ENCODE peak calls at places on chromosomes 2 and 18, in ten cellular contexts. V is GM23338, Z is endothelial cell of umbilical vein, P is K562, L is breast epithelium, N is H1, U is spleen, M is HepG2, H is stomach, S is GM12878. G is an unnamed sample.

GRCh38 chr2:1051075-1051474 is 100.4 kb downstream of the SNTG2 start:
- DNase-seq in N (no peak), H (no peak), V (peak; percentile 82), U (no peak), L (no peak), M (peak; percentile 10), Z (no peak), P (no peak), S (no peak), G (no peak)

GRCh38 chr2:236619910-236620612 is 50.4 kb downstream of the ACKR3 start:
- DNase-seq in P (no peak), L (no peak), S (no peak), Z (no peak), U (no peak), H (no peak), V (no peak), M (no peak), N (no peak), G (no peak)

GRCh38 chr18:22829781-22830180 is 103.3 kb upstream of the RBBP8 start:
- DNase-seq in H (no peak), V (peak; percentile 14), M (no peak), S (no peak), Z (no peak), P (no peak), N (no peak), U (no peak), L (no peak), G (no peak)

GRCh38 chr18:3595282-3596273 is 145.6 kb downstream of the TGIF1 start:
- DNase-seq in S (peak; percentile 82), H (peak; percentile 43), P (peak; percentile 64), Z (peak; percentile 98), U (no peak), V (no peak), L (peak; percentile 45), M (peak; percentile 92), N (no peak), G (no peak)

GRCh38 chr18:74665905-74666304 is 68.2 kb downstream of the ZNF407 start:
- DNase-seq in M (no peak), Z (no peak), U (no peak), H (no peak), L (no peak), V (no peak), P (no peak), N (no peak), S (no peak), G (no peak)

GRCh38 chr18:669077-669476 is 11.6 kb downstream of the TYMS start:
- DNase-seq in M (no peak), Z (no peak), P (no peak), N (no peak), S (no peak), V (no peak), U (no peak), H (no peak), L (no peak), G (no peak)

GRCh38 chr2:220188031-220188430 is 560.6 kb downstream of the SLC4A3 start:
- DNase-seq in L (no peak), H (no peak), M (no peak), U (no peak), S (no peak), N (no peak), V (no peak), P (no peak), Z (no peak), G (no peak)

GRCh38 chr2:120682654-120683053 is 53.0 kb upstream of the GLI2 start:
- DNase-seq in N (no peak), V (no peak), U (peak; percentile 50), P (no peak), M (no peak), Z (no peak), L (no peak), H (no peak), S (no peak), G (peak; percentile 61)

GRCh38 chr18:12255626-12256026 is 1.5 kb downstream of the CIDEA start:
- DNase-seq in U (peak; percentile 18), P (no peak), S (no peak), L (peak; percentile 41), M (peak; percentile 35), Z (no peak), H (no peak), V (peak; percentile 17), N (no peak), G (no peak)

GRCh38 chr2:27724905-27725693 is 46.4 kb upstream of the MRPL33 start:
- DNase-seq in N (no peak), P (no peak), M (peak; percentile 84), U (no peak), H (no peak), L (no peak), Z (no peak), V (no peak), S (no peak), G (no peak)

GRCh38 chr18:3245853-3246635 is 1.6 kb upstream of the MYL12A start:
- DNase-seq in N (peak; percentile 81), V (peak; percentile 95), Z (peak; percentile 91), L (peak; percentile 87), U (peak; percentile 98), P (peak; percentile 82), M (peak; percentile 81), H (peak; percentile 91), S (no peak), G (peak; percentile 96)

DNA sequence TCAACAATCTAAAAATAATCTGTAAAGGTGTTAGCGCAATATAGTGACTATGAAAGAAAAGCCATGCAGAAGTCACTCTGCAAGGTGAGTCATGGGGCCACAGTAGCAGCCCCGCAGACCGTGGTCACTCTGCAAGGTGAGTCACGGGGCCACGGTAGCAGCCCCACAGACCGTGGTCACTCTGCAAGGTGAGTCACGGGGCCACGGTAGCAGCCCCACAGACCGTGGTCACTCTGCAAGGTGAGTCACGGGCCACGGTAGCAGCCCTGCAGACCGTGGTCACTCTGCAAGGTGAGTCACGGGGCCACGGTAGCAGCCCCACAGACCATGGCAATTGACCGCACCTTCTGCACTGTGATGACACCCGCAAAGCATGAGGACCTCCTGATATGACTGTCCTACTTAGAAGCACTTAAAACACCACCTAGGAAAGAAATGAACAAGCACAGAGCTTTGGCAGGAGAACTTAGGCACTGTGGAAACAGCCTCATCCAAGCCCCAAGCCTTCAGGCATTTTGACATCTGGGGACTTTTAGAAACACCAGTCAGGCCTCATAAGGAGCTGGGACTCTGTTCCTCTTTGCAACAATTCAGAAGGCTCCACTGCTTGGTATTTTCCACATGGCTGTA is 70.1 kb downstream of the LDLRAD4 start:
- DNase-seq in P (no peak), S (no peak), U (no peak), L (no peak), N (no peak), M (no peak), H (no peak), Z (no peak), V (no peak), G (no peak)
- H3K27me3 ChIP-seq in P (peaks cover 52% of the 10 kb centered on the region), S (no peaks in the 10 kb centered on the region), U (no peaks in the 10 kb centered on the region), L (no peaks in the 10 kb centered on the region), N (no peaks in the 10 kb centered on the region), M (no peaks in the 10 kb centered on the region), H (no peaks in the 10 kb centered on the region), Z (peaks cover 15% of the 10 kb centered on the region), V (no peaks in the 10 kb centered on the region), G (no peaks in the 10 kb centered on the region)

GRCh38 chr2:7707723-7708122 is 790.5 kb downstream of the RNF144A start:
- DNase-seq in V (no peak), M (no peak), H (no peak), P (no peak), N (no peak), L (no peak), S (no peak), Z (no peak), U (no peak), G (no peak)
- TF ChIP-seq POLR2AphosphoS5 in V (no peak), M (no peak), H (no peak), P (no peak), N (no peak), L (no peak), S (no peak), Z (no peak), U (no peak), G (no peak)

DNA sequence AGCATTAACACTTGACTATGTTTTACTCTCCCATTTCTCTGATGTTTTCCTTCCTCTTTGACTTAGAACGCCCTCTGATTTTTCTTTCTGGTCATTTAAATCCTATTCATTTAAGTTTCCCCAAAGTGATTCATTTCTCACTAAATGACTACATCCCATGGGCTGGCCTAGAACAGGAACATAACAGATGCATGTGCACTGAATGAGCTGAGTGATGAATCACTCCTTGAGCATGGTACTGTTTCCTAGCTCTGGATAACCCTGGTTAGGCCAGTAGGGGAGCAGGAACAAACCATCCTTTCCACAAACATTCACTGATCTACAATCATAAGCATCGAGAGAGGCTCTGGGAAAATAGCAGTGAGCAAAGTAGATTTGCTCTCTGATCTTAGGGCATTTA is 221.9 kb upstream of the SETBP1 start:
- DNase-seq in S (no peak), H (no peak), V (no peak), Z (peak; percentile 40), N (no peak), M (no peak), P (no peak), L (no peak), U (no peak), G (no peak)
- TF ChIP-seq CTCF in S (no peak), H (no peak), V (no peak), Z (no peak), N (no peak), M (no peak), P (no peak), L (no peak), U (no peak), G (no peak)

GRCh38 chr2:95052804-95053535 is 27.5 kb downstream of the MAL start:
- DNase-seq in S (no peak), L (no peak), N (no peak), Z (no peak), U (peak; percentile 55), P (no peak), H (no peak), M (no peak), V (no peak), G (no peak)

GRCh38 chr2:95052301-95052700 is 26.8 kb downstream of the MAL start:
- DNase-seq in P (no peak), V (no peak), L (no peak), Z (no peak), N (no peak), M (no peak), U (peak; percentile 46), S (no peak), H (no peak), G (no peak)

GRCh38 chr2:95053543-95053942 is 28.0 kb downstream of the MAL start:
- DNase-seq in H (no peak), L (no peak), V (peak; percentile 83), Z (no peak), P (peak; percentile 43), U (peak; percentile 36), N (peak; percentile 61), S (no peak), M (peak; percentile 33), G (no peak)

GRCh38 chr2:95056044-95056443 is 30.5 kb downstream of the MAL start:
- DNase-seq in H (no peak), P (no peak), L (no peak), U (peak; percentile 54), Z (no peak), V (no peak), N (no peak), S (no peak), M (no peak), G (no peak)

DNA sequence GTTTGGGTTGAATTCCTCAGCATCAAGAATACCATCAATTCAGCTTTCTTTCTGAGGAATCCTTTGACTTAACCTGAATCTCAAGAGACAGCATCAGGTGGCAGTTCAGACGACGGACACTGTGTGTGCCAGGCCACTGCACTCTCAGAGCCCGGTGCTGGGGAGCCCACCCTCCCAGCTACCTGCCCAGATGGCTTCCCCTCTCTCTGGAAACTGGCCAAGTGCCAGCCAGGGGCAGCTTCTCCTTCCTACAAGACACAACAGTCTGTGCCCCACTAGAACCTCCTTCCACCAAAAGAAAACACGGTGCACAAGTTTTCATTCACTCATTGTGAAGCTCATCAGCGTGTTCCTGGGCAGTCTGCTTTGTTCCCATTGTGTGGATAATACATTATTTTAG is 28.5 kb downstream of the MAL start:
- DNase-seq in L (no peak), N (no peak), V (no peak), M (no peak), S (no peak), Z (no peak), H (no peak), P (no peak), U (peak; percentile 65), G (no peak)
- H3K27me3 ChIP-seq in L (peaks cover 8% of the 10 kb centered on the region), N (no peaks in the 10 kb centered on the region), V (no peaks in the 10 kb centered on the region), M (peaks cover 9% of the 10 kb centered on the region), S (no peaks in the 10 kb centered on the region), Z (no peaks in the 10 kb centered on the region), H (no peaks in the 10 kb centered on the region), P (peaks cover 77% of the 10 kb centered on the region), U (no peaks in the 10 kb centered on the region), G (peaks cover 31% of the 10 kb centered on the region)